ENCODE peak calls at places on chromosome 2, in five cellular contexts. L, T, G, S and E are unnamed samples.

GRCh38 chr2:241586564-241587264 is 28.2 kb downstream of the BOK start:
- DNase-seq in L (no peak), T (no peak), G (no peak), S (no peak), E (no peak)

GRCh38 chr2:190533968-190534309 is 583 bp downstream of the NEMP2 start:
- DNase-seq in L (no peak), T (no peak), G (no peak), S (no peak), E (no peak)

GRCh38 chr2:195382186-195382585 is 274.8 kb upstream of the SLC39A10 start:
- DNase-seq in L (no peak), T (no peak), G (no peak), S (no peak), E (no peak)

GRCh38 chr2:120709608-120710041 is 26.0 kb upstream of the GLI2 start:
- DNase-seq in L (no peak), T (no peak), G (no peak), S (no peak), E (peak; percentile 30)

GRCh38 chr2:214450118-214450894 is 39.5 kb downstream of the VWC2L start:
- DNase-seq in L (no peak), T (no peak), G (no peak), S (no peak), E (no peak)

GRCh38 chr2:10046899-10047298 is 3.5 kb downstream of the KLF11 start:
- DNase-seq in L (no peak), T (no peak), G (no peak), S (no peak), E (no peak)

GRCh38 chr2:115573756-115574155 is 1131.3 kb downstream of the DPP10 start:
- DNase-seq in L (no peak), T (no peak), G (no peak), S (no peak), E (no peak)

GRCh38 chr2:130819915-130820861 is 16.5 kb upstream of the ARHGEF4 start:
- DNase-seq in L (no peak), T (no peak), G (peak; percentile 75), S (no peak), E (no peak)

GRCh38 chr2:227703961-227704360 is 13.9 kb downstream of the SLC19A3 start:
- DNase-seq in L (no peak), T (no peak), G (no peak), S (no peak), E (no peak)

GRCh38 chr2:237487496-237487895 is 445 bp downstream of the MLPH start:
- DNase-seq in L (no peak), T (no peak), G (no peak), S (no peak), E (no peak)

GRCh38 chr2:237488295-237488694 is 1.2 kb downstream of the MLPH start:
- DNase-seq in L (no peak), T (no peak), G (no peak), S (no peak), E (peak; percentile 54)

GRCh38 chr2:237485844-237486243 is 1.2 kb upstream of the MLPH start:
- DNase-seq in L (no peak), T (no peak), G (no peak), S (no peak), E (no peak)

GRCh38 chr2:237486334-237486818 is 675 bp upstream of the MLPH start:
- DNase-seq in L (no peak), T (no peak), G (no peak), S (no peak), E (peak; percentile 58)

GRCh38 chr2:237486819-237487448 is at the start of gene MLPH:
- DNase-seq in L (peak; percentile 78), T (no peak), G (no peak), S (peak; percentile 68), E (peak; percentile 76)
- TF ChIP-seq POLR2A in L (peak; percentile 97), T (no peak), G (peak; percentile 31), S (peak; percentile 78), E (no peak)

GRCh38 chr2:217803639-217803932 is 199.2 kb downstream of the TNS1 start:
- DNase-seq in L (no peak), T (no peak), G (no peak), S (no peak), E (no peak)
- TF ChIP-seq POLR2AphosphoS5 in L (no peak), T (no peak), G (peak; percentile 9), S (peak; percentile 35), E (no peak)

GRCh38 chr2:88002359-88002707 is 14.0 kb downstream of the RNU2-63P start:
- DNase-seq in L (no peak), T (no peak), G (no peak), S (no peak), E (no peak)

DNA sequence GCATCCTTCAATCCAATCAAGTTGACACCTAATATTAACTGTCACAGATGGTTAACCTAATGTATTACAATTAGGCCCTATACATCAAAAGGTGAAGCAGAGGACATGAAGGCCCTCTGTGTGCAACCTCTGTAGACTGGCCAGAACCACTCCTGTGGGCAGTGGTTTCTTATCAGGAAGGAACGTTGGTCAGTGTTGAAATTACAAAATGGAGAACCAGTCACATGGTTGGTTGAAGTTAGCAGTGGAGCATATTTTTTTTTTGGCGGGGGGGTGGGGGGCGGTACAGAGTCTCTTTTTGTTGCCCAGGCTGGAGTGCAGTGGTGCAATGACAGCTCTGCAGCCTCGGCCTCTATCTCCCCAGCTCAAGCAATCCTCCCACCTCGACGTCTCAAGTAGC is 19.8 kb downstream of the RNU2-63P start:
- DNase-seq in L (no peak), T (no peak), G (no peak), S (no peak), E (no peak)
- H3K27ac ChIP-seq in L (no peak overlapping the region), T (no peak overlapping the region), G (no peak overlapping the region), S (no peak overlapping the region), E (no peak overlapping the region)

GRCh38 chr2:174681983-174682577 is 82.2 kb downstream of the CHRNA1 start:
- DNase-seq in L (no peak), T (no peak), G (peak; percentile 78), S (peak; percentile 31), E (no peak)

GRCh38 chr2:174683392-174683759 is 80.9 kb downstream of the CHRNA1 start:
- DNase-seq in L (no peak), T (no peak), G (no peak), S (no peak), E (no peak)

GRCh38 chr2:174680221-174680620 is 82.6 kb upstream of the WIPF1 start:
- DNase-seq in L (no peak), T (no peak), G (no peak), S (no peak), E (no peak)

GRCh38 chr2:174681099-174681982 is 82.9 kb downstream of the CHRNA1 start:
- DNase-seq in L (no peak), T (no peak), G (peak; percentile 75), S (peak; percentile 15), E (no peak)

DNA sequence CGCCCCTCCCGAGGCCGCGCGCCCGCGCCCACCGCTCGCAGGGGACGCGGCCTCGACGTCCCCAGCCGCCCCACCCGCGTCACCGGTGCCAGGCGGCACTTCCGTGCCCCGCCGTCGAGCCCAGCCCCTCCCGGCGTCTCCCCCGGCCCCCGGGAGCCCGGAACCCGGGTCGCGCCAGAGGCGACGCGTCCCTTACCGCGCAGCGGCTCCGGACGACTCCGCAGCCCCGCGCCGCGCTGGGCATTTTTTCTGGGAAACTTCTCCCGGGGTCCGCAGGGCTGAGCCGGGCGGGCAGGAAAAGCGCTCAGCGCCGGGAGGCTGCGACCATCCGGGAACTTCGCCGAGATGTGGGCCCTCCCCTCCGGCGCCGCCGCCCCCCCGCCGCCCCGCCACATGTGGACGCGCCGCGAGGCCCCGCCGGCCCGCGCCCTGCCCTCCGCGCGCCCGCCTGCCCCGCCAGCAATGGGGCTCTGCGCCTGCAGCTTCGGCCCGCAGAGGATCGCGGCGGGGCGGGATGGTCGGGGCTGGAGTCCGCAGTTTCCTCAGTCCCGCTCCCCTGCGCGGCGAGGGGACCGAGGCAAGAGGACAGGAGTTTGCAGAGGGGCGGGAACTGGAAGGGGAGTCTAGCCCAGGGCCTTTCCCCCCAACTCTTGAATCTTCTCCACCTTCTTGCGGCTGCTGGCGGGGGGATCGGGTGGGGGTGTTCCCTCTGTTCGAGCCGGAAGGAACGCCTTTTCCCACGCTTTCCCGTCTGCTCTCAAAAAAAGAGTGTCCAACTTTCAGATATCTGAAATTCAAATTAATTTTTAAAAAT is 81.5 kb downstream of the CHRNA1 start:
- DNase-seq in L (peak; percentile 51), T (no peak), G (peak; percentile 88), S (peak; percentile 75), E (no peak)
- TF ChIP-seq POLR2A in L (no peak), T (no peak), G (no peak), S (no peak), E (no peak)

DNA sequence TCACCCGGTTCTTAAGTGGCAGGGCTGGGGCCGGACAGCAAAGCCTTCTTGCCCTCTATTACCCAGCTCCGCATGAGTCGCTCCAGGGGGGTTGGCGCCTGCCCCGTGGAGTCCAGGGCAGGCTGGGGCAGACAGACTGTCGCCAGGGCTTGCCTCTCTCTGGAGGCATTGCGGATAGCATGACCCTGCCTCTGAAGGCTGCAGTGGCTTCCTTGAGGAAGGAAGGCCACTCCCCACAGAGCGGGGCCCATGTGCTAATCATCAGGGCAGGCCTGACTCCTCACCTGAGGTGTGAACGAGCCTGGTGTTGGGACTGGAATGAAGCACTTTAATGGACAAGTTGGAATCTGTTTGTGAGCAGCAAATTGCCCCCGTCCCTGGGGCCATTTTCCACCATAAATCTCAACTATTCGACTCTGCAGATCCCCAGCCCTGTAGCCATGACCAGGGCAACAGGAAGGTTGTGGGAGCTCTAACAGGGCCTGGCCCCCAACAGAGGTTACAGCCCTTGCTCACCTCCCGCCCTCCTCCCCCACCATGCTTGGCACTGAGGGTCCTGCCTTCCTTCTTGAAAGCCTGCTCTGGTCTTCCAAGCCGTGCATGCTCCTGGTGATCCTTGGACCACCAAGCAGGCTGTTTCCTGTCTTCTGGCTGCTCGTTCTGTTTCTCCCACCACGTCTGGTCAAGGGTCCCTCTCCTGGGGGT is 144.9 kb upstream of the HAAO start:
- DNase-seq in L (no peak), T (no peak), G (no peak), S (no peak), E (no peak)
- TF ChIP-seq POLR2AphosphoS5 in L (no peak), T (no peak), G (no peak), S (no peak), E (peak; percentile 31)

GRCh38 chr2:163466583-163466982 is 269.2 kb downstream of the FIGN start:
- DNase-seq in L (no peak), T (no peak), G (no peak), S (no peak), E (no peak)
- H3K27ac ChIP-seq in L (no peak overlapping the region), T (no peak overlapping the region), G (no peak overlapping the region), S (no peak overlapping the region), E (no peak overlapping the region)

GRCh38 chr2:133568172-133568571 is at the start of gene NCKAP5:
- DNase-seq in L (peak; percentile 44), T (no peak), G (no peak), S (peak; percentile 69), E (no peak)
- TF ChIP-seq POLR2A in L (no peak), T (no peak), G (no peak), S (peak; percentile 21), E (no peak)